ENCODE peak calls at places on chromosome 2, in eight cellular contexts. M is stomach, Z is heart left ventricle, I is prostate gland, X is IMR-90, F is breast epithelium, G is spleen, D is esophagus muscularis mucosa. A is an unnamed sample. For H3K27me3, the result is how much of the 10 kb centered on the place peaks cover.

GRCh38 chr2:240685771-240686371 is 3.2 kb upstream of the AQP12B start:
- DNase-seq in G (no peak), F (no peak), M (no peak), X (no peak), Z (no peak), D (peak), I (peak), A (no peak)

GRCh38 chr2:126571403-126571802 is 84.6 kb upstream of the GYPC start:
- DNase-seq in I (no peak), X (no peak), F (no peak), G (no peak), M (no peak), D (peak), Z (no peak), A (no peak)

GRCh38 chr2:46117379-46117778 is 179.8 kb upstream of the EPAS1 start:
- DNase-seq in M (no peak), X (peak), D (no peak), I (no peak), Z (no peak), F (no peak), G (no peak), A (no peak)

GRCh38 chr2:84939426-84940087 is 31.4 kb upstream of the KCMF1 start:
- DNase-seq in G (peak), D (no peak), X (no peak), Z (no peak), M (peak), F (no peak), I (no peak), A (no peak)

GRCh38 chr2:30465171-30465545 is 18.1 kb downstream of the LCLAT1 start:
- DNase-seq in D (no peak), G (no peak), F (no peak), Z (no peak), X (no peak), I (no peak), M (no peak), A (no peak)

GRCh38 chr2:72669121-72669520 is 156.7 kb downstream of the EXOC6B start:
- DNase-seq in D (no peak), Z (no peak), X (peak), G (no peak), I (no peak), M (no peak), F (no peak), A (no peak)

GRCh38 chr2:174174741-174175140 is 73.6 kb downstream of the OLA1 start:
- DNase-seq in X (no peak), Z (no peak), I (no peak), D (no peak), F (no peak), M (no peak), G (no peak), A (no peak)

GRCh38 chr2:48651127-48651526 is 33.5 kb downstream of the GTF2A1L start:
- DNase-seq in F (no peak), I (no peak), Z (no peak), G (no peak), X (peak), D (no peak), M (no peak), A (no peak)

GRCh38 chr2:45849491-45850283 is 198.2 kb downstream of the PRKCE start:
- DNase-seq in Z (no peak), F (peak), I (no peak), G (no peak), M (no peak), X (peak), D (no peak), A (no peak)

GRCh38 chr2:172736419-172737174 is 952 bp downstream of the RAPGEF4 start:
- DNase-seq in G (no peak), Z (no peak), D (no peak), X (no peak), M (no peak), I (no peak), F (no peak), A (no peak)

GRCh38 chr2:97781981-97782380 is 68.6 kb downstream of the ZAP70 start:
- DNase-seq in Z (no peak), D (no peak), F (no peak), I (peak), X (no peak), M (no peak), G (no peak), A (no peak)

GRCh38 chr2:135701442-135701841 is 40.2 kb upstream of the UBXN4 start:
- DNase-seq in F (no peak), M (no peak), I (no peak), D (no peak), X (peak), Z (no peak), G (no peak), A (no peak)

GRCh38 chr2:134692461-134692860 is 26.3 kb downstream of the TMEM163 start:
- DNase-seq in G (no peak), D (peak), F (no peak), X (no peak), M (no peak), Z (no peak), I (no peak), A (no peak)

GRCh38 chr2:48017136-48017535 is 110.8 kb upstream of the FBXO11 start:
- DNase-seq in M (no peak), F (no peak), G (no peak), X (no peak), Z (no peak), D (no peak), I (no peak), A (no peak)

DNA sequence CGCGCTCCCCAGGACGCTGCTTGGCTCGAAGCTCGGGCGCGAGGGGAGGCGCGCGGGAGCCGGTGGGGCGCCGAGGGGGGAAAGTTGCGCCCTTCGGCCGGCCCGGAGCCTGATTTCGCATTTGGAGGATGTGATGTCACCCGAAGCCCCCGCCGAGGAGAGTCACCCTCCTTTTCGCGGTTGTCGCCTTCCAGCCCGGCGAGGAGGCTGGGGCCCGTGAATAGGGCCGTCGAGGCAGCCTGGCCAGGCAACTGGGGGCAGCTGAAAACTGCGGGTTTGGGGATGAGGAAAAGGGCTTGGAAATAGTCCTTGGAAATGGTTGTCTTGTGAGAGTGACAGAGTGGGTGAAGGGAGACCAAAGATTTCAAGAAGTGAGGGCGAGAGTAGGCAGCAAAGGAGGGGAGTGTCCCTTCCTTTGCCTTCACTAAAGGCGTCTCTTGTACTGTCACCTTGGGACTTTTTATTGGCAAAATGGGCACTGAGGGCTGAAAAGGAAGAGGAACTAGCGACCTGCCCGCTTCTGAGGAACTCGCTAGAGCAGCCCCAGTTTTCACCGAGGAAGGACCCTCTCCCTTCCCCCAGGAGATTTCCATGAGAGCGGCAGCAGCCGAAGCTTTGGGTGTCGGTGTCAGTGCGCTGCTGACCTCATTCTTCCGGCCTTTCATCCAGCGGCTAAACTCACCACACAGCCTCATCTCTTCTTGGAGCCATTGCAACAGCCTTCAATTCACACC is at the start of gene CD8A:
- DNase-seq in D (peak), X (peak), M (no peak), F (no peak), I (no peak), Z (no peak), G (peak), A (no peak)
- H3K27me3 ChIP-seq in D (half or more), X (half or more), M (half or more), F (half or more), I (under half), Z (half or more), G (under half), A (half or more)

GRCh38 chr2:192038152-192038551 is 156.6 kb downstream of the TMEFF2 start:
- DNase-seq in M (no peak), I (no peak), Z (no peak), X (no peak), D (no peak), F (no peak), G (no peak), A (no peak)

GRCh38 chr2:192030289-192030688 is 164.4 kb downstream of the TMEFF2 start:
- DNase-seq in F (no peak), G (no peak), Z (no peak), M (no peak), X (peak), D (no peak), I (no peak), A (no peak)

GRCh38 chr2:192035731-192036442 is 158.8 kb downstream of the TMEFF2 start:
- DNase-seq in X (peak), Z (no peak), M (no peak), G (no peak), F (no peak), I (no peak), D (no peak), A (no peak)
- H3K4me3 ChIP-seq in X (peak), Z (no peak), M (no peak), G (no peak), F (no peak), I (no peak), D (no peak), A (no peak)

GRCh38 chr2:160278101-160278888 is 78.2 kb upstream of the ITGB6 start:
- DNase-seq in D (no peak), M (no peak), Z (no peak), X (no peak), F (no peak), G (no peak), I (no peak), A (no peak)
- TF ChIP-seq POLR2A in D (no peak), M (no peak), Z (no peak), X (no peak), F (no peak), G (no peak), I (no peak), A (no peak)

GRCh38 chr2:1266311-1266710 is 147.0 kb upstream of the TPO start:
- DNase-seq in X (no peak), F (no peak), Z (no peak), D (no peak), G (no peak), M (no peak), I (no peak), A (no peak)
- H3K27me3 ChIP-seq in X (under half), F (under half), Z (under half), D (under half), G (under half), M (under half), I (under half), A (under half)

GRCh38 chr2:26971911-26972786 is 1.7 kb downstream of the MAPRE3 start:
- DNase-seq in Z (no peak), G (no peak), X (no peak), F (no peak), M (peak), D (no peak), I (no peak), A (peak)

GRCh38 chr2:26970244-26970927 is at the start of gene MAPRE3:
- DNase-seq in M (peak), I (peak), D (no peak), X (peak), Z (peak), G (peak), F (peak), A (peak)

GRCh38 chr2:26970928-26971627 is 641 bp downstream of the MAPRE3 start:
- DNase-seq in F (no peak), G (peak), M (no peak), D (no peak), I (peak), X (peak), Z (peak), A (no peak)

GRCh38 chr2:26968001-26968400 is 2.4 kb upstream of the MAPRE3 start:
- DNase-seq in G (no peak), F (no peak), X (no peak), I (no peak), Z (no peak), D (no peak), M (no peak), A (no peak)

DNA sequence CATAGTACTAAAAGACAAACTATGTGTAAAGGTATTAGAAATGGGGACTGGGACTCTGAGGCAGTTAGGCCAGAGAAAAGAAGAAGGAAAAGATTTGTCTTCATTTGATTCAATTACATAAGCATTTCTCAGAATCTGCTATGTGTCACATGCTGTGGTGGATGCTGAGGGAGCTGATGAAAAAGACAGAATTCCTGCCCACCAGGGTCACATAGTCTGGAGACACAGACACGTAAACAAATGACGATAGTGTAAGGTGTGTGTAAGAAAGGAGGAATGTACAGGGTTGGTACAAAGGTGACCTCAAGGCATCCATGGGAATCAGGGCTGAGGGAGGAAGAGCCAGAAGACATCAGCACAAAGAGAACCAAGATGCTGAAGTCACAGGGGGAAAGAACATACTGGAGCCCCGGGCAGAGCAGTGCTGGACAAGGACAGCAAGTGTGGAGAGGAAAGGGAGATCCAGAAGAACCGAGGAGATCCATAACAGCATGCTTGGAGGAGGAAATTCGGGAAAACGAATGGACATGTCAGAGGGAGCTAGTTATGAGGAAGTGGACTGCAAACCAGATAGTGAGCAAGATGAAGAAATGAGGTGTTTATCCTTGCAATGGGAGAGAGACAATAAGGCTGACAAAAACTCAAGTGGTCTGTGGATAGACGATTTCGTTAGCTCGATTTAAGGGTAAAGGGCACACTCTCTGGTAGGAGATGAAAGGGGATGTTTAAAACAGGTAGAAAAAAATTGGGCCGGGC is 1.2 kb upstream of the MAPRE3 start:
- DNase-seq in G (no peak), D (no peak), X (peak), Z (no peak), F (no peak), M (no peak), I (no peak), A (no peak)
- H3K4me3 ChIP-seq in G (no peak), D (no peak), X (no peak), Z (no peak), F (no peak), M (no peak), I (no peak), A (no peak)

A was measured in gastrocnemius medialis.